ENCODE peak calls at places on chromosomes 1 and 21, in four cellular contexts. C is neural crest cell, O is cardiac septum, R is HTR-8/SVneo. I is an unnamed sample.

GRCh38 chr1:33231166-33231565 is 25.1 kb upstream of the ZNF362 start:
- DNase-seq in C (no peak), R (no peak), O (no peak), I (no peak)

GRCh38 chr1:1430114-1430982 is 5.1 kb upstream of the VWA1 start:
- DNase-seq in R (no peak), O (peak), C (no peak), I (no peak)

GRCh38 chr1:51750218-51750617 is 128.3 kb downstream of the NRDC start:
- DNase-seq in R (no peak), C (no peak), O (no peak), I (no peak)

GRCh38 chr1:47554901-47555300 is 117.1 kb downstream of the FOXD2 start:
- DNase-seq in O (no peak), R (no peak), C (no peak), I (no peak)

GRCh38 chr1:186828612-186829542 is at the start of gene PLA2G4A:
- DNase-seq in C (no peak), O (no peak), R (peak), I (peak)

GRCh38 chr1:230282157-230282556 is 144.0 kb downstream of the PGBD5 start:
- DNase-seq in R (no peak), O (no peak), C (no peak), I (no peak)

GRCh38 chr1:155940993-155941844 is at the start of gene RXFP4:
- DNase-seq in O (no peak), C (no peak), R (no peak), I (no peak)

GRCh38 chr1:209875510-209875909 is 47.7 kb downstream of the UTP25 start:
- DNase-seq in O (no peak), R (peak), C (no peak), I (peak)

GRCh38 chr1:1361982-1362423 is 3.6 kb upstream of the MXRA8 start:
- DNase-seq in C (no peak), O (no peak), R (no peak), I (no peak)

GRCh38 chr1:247332901-247333361 is 1.3 kb upstream of the ZNF496 start:
- DNase-seq in O (no peak), R (no peak), C (no peak), I (no peak)

GRCh38 chr1:171984262-171984661 is 143.0 kb downstream of the DNM3 start:
- DNase-seq in O (no peak), R (no peak), C (no peak), I (no peak)

GRCh38 chr1:10941891-10942541 is 70.4 kb upstream of the TARDBP start:
- DNase-seq in C (peak), R (peak), O (no peak), I (no peak)

GRCh38 chr1:50978852-50979781 is 9.1 kb downstream of the CDKN2C start:
- DNase-seq in O (no peak), R (no peak), C (no peak), I (no peak)

GRCh38 chr1:18955442-18956188 is 861 bp downstream of the IFFO2 start:
- DNase-seq in O (no peak), C (peak), R (no peak), I (no peak)

GRCh38 chr21:44773291-44773932 is 28.2 kb downstream of the UBE2G2 start:
- DNase-seq in C (peak), O (peak), R (no peak), I (no peak)

GRCh38 chr1:204455063-204455830 is 39.4 kb downstream of the PIK3C2B start:
- DNase-seq in R (no peak), O (no peak), C (peak), I (no peak)

GRCh38 chr1:21907079-21907418 is 30.1 kb downstream of the HSPG2 start:
- DNase-seq in R (no peak), C (no peak), O (no peak), I (no peak)

GRCh38 chr1:234206651-234207284 is 166.5 kb upstream of the COA6 start:
- DNase-seq in R (peak), O (no peak), C (no peak), I (peak)

GRCh38 chr1:228838717-228839500 is 103.6 kb downstream of the RHOU start:
- DNase-seq in O (no peak), C (no peak), R (no peak), I (peak)